ENCODE peak calls at places on chromosomes 5 and 9, in five cellular contexts. Y is tibial artery, G is esophagus muscularis mucosa, Q is fibroblast of lung, N is ovary. T is an unnamed sample.

GRCh38 chr9:20208951-20209350 is 413.3 kb downstream of the MLLT3 start:
- DNase-seq in Q (no peak), G (no peak), N (no peak), Y (no peak), T (no peak)

GRCh38 chr9:19998153-19998552 is 209.3 kb upstream of the SLC24A2 start:
- DNase-seq in Y (no peak), Q (peak), N (no peak), G (no peak), T (no peak)

GRCh38 chr5:116658830-116659229 is 84.2 kb upstream of the SEMA6A start:
- DNase-seq in G (no peak), Y (no peak), Q (no peak), N (no peak), T (no peak)

GRCh38 chr9:93346240-93347112 is 105.0 kb upstream of the FAM120A start:
- DNase-seq in N (no peak), G (no peak), Q (peak), Y (no peak), T (no peak)

GRCh38 chr5:80921026-80921425 is 39.1 kb upstream of the RASGRF2 start:
- DNase-seq in Y (no peak), N (no peak), G (peak), Q (no peak), T (no peak)

GRCh38 chr5:150778103-150778516 is 447 bp upstream of the SMIM3 start:
- DNase-seq in N (no peak), G (no peak), Q (no peak), Y (no peak), T (no peak)

GRCh38 chr9:27771803-27772545 is 198.7 kb upstream of the C9orf72 start:
- DNase-seq in N (no peak), Q (no peak), G (no peak), Y (no peak), T (no peak)

GRCh38 chr5:16074358-16074757 is 105.2 kb downstream of the MARCHF11 start:
- DNase-seq in Y (no peak), N (no peak), G (no peak), Q (no peak), T (no peak)

GRCh38 chr5:68884893-68885292 is 208.9 kb upstream of the SLC30A5 start:
- DNase-seq in G (no peak), N (no peak), Q (no peak), Y (no peak), T (no peak)

GRCh38 chr9:93296889-93297480 is 113.0 kb downstream of the WNK2 start:
- DNase-seq in G (peak), N (no peak), Q (no peak), Y (no peak), T (no peak)

GRCh38 chr9:83509372-83509771 is 28.8 kb downstream of the FRMD3 start:
- DNase-seq in Y (no peak), G (no peak), Q (no peak), N (no peak), T (no peak)

GRCh38 chr5:76608833-76609232 is 14.4 kb downstream of the F2RL2 start:
- DNase-seq in Y (no peak), G (no peak), N (no peak), Q (peak), T (no peak)

GRCh38 chr5:65018763-65019162 is 250.0 kb downstream of the CWC27 start:
- DNase-seq in Q (no peak), Y (no peak), N (no peak), G (no peak), T (no peak)

GRCh38 chr5:180832638-180833068 is 28.4 kb downstream of the ZFP62 start:
- DNase-seq in N (no peak), Y (no peak), Q (no peak), G (no peak), T (no peak)

GRCh38 chr9:22108581-22109370 is 99.7 kb upstream of the CDKN2B start:
- DNase-seq in G (no peak), N (no peak), Y (no peak), Q (no peak), T (no peak)

GRCh38 chr9:135098400-135099105 is 11.1 kb downstream of the OLFM1 start:
- DNase-seq in Q (no peak), Y (no peak), G (no peak), N (peak), T (no peak)

GRCh38 chr5:160175438-160176218 is 53.7 kb upstream of the FABP6 start:
- DNase-seq in Y (peak), G (no peak), Q (peak), N (peak), T (no peak)

GRCh38 chr9:110443146-110443877 is 105.6 kb upstream of the TXNDC8 start:
- DNase-seq in N (no peak), G (no peak), Y (no peak), Q (peak), T (no peak)

GRCh38 chr9:38096238-38096805 is 27.3 kb upstream of the SHB start:
- DNase-seq in N (no peak), G (no peak), Y (no peak), Q (no peak), T (no peak)

GRCh38 chr5:133664422-133664821 is 52.1 kb upstream of the FSTL4 start:
- DNase-seq in N (no peak), Q (no peak), Y (no peak), G (peak), T (no peak)

DNA sequence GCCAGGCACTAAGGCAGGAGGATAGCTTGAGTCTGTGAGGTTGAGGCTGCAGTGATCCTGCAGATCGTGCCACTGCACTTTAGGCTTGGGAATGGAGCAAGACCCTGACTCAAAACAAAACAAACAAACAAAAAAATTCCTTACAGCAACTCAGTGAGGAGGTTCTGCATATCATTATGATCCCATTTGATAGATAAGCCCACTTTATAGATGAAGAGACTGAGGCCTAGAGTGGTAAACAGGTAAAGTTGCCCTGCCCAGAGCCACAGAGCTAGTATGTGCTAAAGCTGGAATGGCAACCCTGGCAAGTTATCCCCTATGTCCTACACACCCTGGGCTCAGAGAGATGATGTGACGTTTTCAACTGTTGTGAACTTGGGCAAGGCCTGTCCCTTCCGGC is 7.2 kb downstream of the AIF1L start:
- DNase-seq in Y (no peak), N (no peak), G (no peak), Q (no peak), T (no peak)
- TF ChIP-seq CTCF in Y (no peak), N (no peak), G (no peak), Q (no peak), T (no peak)

GRCh38 chr5:139137703-139138102 is 60.5 kb downstream of the SIL1 start:
- DNase-seq in N (no peak), Q (peak), G (no peak), Y (no peak), T (no peak)
- TF ChIP-seq CTCF in N (no peak), Q (peak), G (peak), Y (no peak), T (no peak)

GRCh38 chr9:88481933-88482332 is 53.0 kb upstream of the NXNL2 start:
- DNase-seq in N (no peak), Q (no peak), Y (no peak), G (no peak), T (no peak)
- TF ChIP-seq CTCF in N (no peak), Q (no peak), Y (no peak), G (no peak), T (no peak)

GRCh38 chr5:140737486-140737885 is 37.2 kb downstream of the ZMAT2 start:
- DNase-seq in Y (no peak), N (no peak), G (no peak), Q (no peak), T (no peak)

GRCh38 chr5:140734354-140734753 is 34.1 kb downstream of the ZMAT2 start:
- DNase-seq in Q (no peak), N (no peak), G (no peak), Y (no peak), T (no peak)
- TF ChIP-seq CTCF in Q (no peak), N (no peak), G (no peak), Y (peak), T (peak)